ENCODE peak calls at places on chromosomes 13 and 19, in four cellular contexts. F is IMR-90; U is brain microvascular endothelial cell; X is CD8-positive, alpha-beta memory T cell. Q is an unnamed sample.
A peak's percentile ranks its signal among the peaks of the same experiment; 100 is the strongest.

GRCh38 chr13:42807236-42807635 is 25.9 kb downstream of the FAM216B start:
- DNase-seq in F (peak; percentile 20), U (no peak), X (no peak), Q (no peak)

GRCh38 chr19:29966594-29967249 is 24.7 kb downstream of the URI1 start:
- DNase-seq in X (no peak), F (peak; percentile 34), U (no peak), Q (no peak)

GRCh38 chr19:50565984-50566903 is 2.0 kb downstream of the LRRC4B start:
- DNase-seq in F (no peak), X (peak; percentile 30), U (no peak), Q (no peak)

GRCh38 chr19:10104665-10105221 is 1.4 kb upstream of the PPAN start:
- DNase-seq in U (no peak), F (no peak), X (peak; percentile 94), Q (no peak)

GRCh38 chr19:23440207-23440606 is 44.9 kb upstream of the ZNF91 start:
- DNase-seq in U (no peak), X (no peak), F (no peak), Q (peak; percentile 47)

GRCh38 chr19:41595258-41595889 is 19.4 kb downstream of the CEACAM21 start:
- DNase-seq in X (peak; percentile 74), U (peak; percentile 57), F (peak; percentile 74), Q (peak; percentile 57)

GRCh38 chr13:80314711-80315505 is 26.0 kb downstream of the SPRY2 start:
- DNase-seq in U (no peak), X (no peak), F (no peak), Q (no peak)

GRCh38 chr19:39497850-39498261 is 891 bp upstream of the DLL3 start:
- DNase-seq in U (no peak), F (peak; percentile 19), X (no peak), Q (peak; percentile 93)

GRCh38 chr13:99215466-99215865 is 14.8 kb downstream of the UBAC2 start:
- DNase-seq in X (peak; percentile 84), F (no peak), U (no peak), Q (no peak)

GRCh38 chr19:31331536-31331935 is 17.7 kb downstream of the TSHZ3 start:
- DNase-seq in X (no peak), U (no peak), F (no peak), Q (no peak)

GRCh38 chr19:15107056-15108010 is at the start of gene SYDE1:
- DNase-seq in X (no peak), U (no peak), F (peak; percentile 55), Q (no peak)

GRCh38 chr13:23766939-23767338 is 122.3 kb downstream of the MIPEP start:
- DNase-seq in F (no peak), X (no peak), U (no peak), Q (no peak)

GRCh38 chr19:11673608-11674041 is 65.1 kb downstream of the ZNF823 start:
- DNase-seq in U (peak; percentile 58), X (no peak), F (peak; percentile 55), Q (peak; percentile 65)

GRCh38 chr13:113114511-113115362 is 7.9 kb upstream of the F10 start:
- DNase-seq in X (no peak), F (no peak), U (no peak), Q (peak; percentile 4)

GRCh38 chr13:98312606-98313005 is 135.5 kb upstream of the RNF113B start:
- DNase-seq in X (no peak), U (no peak), F (peak; percentile 22), Q (no peak)

GRCh38 chr13:48641404-48641803 is 12.3 kb upstream of the CYSLTR2 start:
- DNase-seq in X (no peak), F (no peak), U (no peak), Q (peak; percentile 73)

GRCh38 chr13:36339600-36340155 is 6.5 kb downstream of the SPART start:
- DNase-seq in F (no peak), U (no peak), X (no peak), Q (no peak)

GRCh38 chr19:14320253-14320652 is 61.0 kb upstream of the ADGRE5 start:
- DNase-seq in X (no peak), U (no peak), F (no peak), Q (no peak)

GRCh38 chr13:64075543-64076271 is 2660.1 kb upstream of the PCDH20 start:
- DNase-seq in U (no peak), X (no peak), F (no peak), Q (no peak)

GRCh38 chr13:95275322-95276118 is 25.7 kb downstream of the ABCC4 start:
- DNase-seq in F (no peak), X (no peak), U (no peak), Q (no peak)

GRCh38 chr13:49998714-49999624 is 2.1 kb downstream of the TRIM13 start:
- DNase-seq in U (no peak), X (no peak), F (no peak), Q (no peak)

GRCh38 chr13:21005193-21005592 is 56.2 kb downstream of the LATS2 start:
- DNase-seq in U (no peak), F (no peak), X (no peak), Q (no peak)

GRCh38 chr13:20997301-20998061 is 63.9 kb downstream of the LATS2 start:
- DNase-seq in F (peak; percentile 98), X (no peak), U (peak; percentile 83), Q (no peak)

GRCh38 chr13:21001471-21001870 is 59.9 kb downstream of the LATS2 start:
- DNase-seq in X (no peak), U (no peak), F (no peak), Q (no peak)

GRCh38 chr13:20998649-20999415 is 62.6 kb downstream of the LATS2 start:
- DNase-seq in F (no peak), X (no peak), U (no peak), Q (no peak)

DNA sequence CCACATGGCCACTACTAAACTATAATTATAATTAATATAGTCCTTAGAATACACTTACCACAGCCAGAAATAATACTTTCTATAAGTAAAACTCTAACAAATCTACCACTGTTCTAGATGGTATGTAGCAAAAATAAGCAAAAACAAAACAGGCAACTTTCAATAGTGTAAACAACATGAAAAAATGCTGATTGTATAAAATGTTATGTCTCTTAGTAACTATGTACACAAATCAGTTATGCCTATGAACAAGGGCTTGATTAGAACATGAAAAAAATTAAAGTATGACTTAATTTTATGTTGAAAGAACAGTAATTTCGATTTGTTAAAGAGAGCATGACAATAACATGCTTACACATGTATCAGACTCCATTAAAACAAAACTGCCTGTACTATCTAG is 60.7 kb downstream of the LATS2 start:
- DNase-seq in F (no peak), U (no peak), X (no peak), Q (no peak)
- H3K4me3 ChIP-seq in F (no peak overlapping the region), U (no peak overlapping the region), X (no peak overlapping the region), Q (no peak overlapping the region)

GRCh38 chr13:110387451-110388140 is 80.5 kb downstream of the COL4A2 start:
- DNase-seq in F (peak; percentile 84), X (no peak), U (peak; percentile 64), Q (no peak)
- H3K4me3 ChIP-seq in F (no peak overlapping the region), X (no peak overlapping the region), U (no peak overlapping the region), Q (no peak overlapping the region)

DNA sequence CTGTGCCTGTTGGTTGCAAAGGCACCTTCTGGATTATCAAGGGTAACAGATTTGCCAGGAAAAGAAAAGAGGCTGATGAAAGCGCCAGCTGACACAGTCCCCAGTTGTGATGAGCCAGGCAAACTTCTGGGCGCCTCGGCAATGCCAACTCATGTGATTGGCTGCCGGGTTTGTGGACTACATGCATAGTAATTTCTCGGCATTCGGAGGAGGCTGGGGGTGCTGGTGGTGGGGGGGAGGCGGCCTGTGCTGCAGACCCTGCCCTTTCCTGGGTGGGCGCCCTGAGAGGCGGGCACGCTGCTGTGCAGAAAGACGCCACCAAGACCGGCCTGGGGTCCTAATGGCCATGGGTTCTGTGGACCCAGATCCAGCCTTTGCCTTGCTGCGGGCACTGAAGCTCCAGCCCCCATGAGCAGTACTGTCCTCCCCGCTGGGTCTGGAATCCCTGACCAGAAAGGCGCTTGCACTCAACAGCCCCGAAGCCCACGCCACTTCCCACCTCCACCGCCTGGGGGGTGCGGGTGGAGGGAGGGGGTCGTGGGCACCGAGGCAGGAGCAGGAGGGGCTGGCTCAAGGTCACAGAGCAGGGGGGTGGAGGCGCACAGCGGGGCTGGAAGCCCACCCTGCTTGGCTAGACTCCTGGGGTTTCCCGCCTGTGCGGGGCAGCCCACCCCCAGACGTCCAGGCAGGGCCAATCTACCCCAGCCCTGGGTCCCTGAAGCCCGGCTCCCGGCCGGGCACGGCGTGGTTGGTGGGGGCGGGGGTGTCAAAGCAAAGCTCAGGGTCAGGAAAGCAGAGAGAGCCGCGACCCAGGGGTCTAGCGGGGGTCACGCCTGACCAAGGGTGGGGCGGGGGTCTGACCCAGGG is 1.0 kb downstream of the DIRAS1 start:
- DNase-seq in F (peak; percentile 40), U (peak; percentile 5), X (no peak), Q (no peak)
- H3K4me3 ChIP-seq in F (peak overlapping the region; percentile 52), U (peak overlapping the region; percentile 15), X (no peak overlapping the region), Q (peak overlapping the region; percentile 65)

GRCh38 chr19:17795495-17795856 is 538 bp downstream of the B3GNT3 start:
- DNase-seq in X (no peak), F (no peak), U (no peak), Q (no peak)
- H3K4me3 ChIP-seq in X (peak overlapping the region; percentile 11), F (no peak overlapping the region), U (no peak overlapping the region), Q (no peak overlapping the region)

GRCh38 chr19:12841094-12841493 is 2.8 kb downstream of the MAST1 start:
- DNase-seq in X (no peak), F (peak; percentile 20), U (no peak), Q (peak; percentile 93)
- H3K4me3 ChIP-seq in X (no peak overlapping the region), F (peak overlapping the region; percentile 7), U (peak overlapping the region; percentile 26), Q (peak overlapping the region; percentile 58)